ENCODE peak calls at places on chromosomes 5 and 9, in ten cellular contexts. One of them, this sample, is unnamed.
A peak's percentile ranks its signal among the peaks of the same experiment; 100 is the strongest.

GRCh38 chr5:134051305-134051704 is 46.5 kb upstream of the VDAC1 start:
- DNase-seq in non-pigmented ciliary epithelial cell: no peak
- DNase-seq in brain microvascular endothelial cell: no peak
- DNase-seq in HTR-8/SVneo: no peak
- DNase-seq in stimulated activated CD8-positive, alpha-beta memory T cell treated with anti-CD3 and anti-CD28 coated beads, Interleukin-4, amount 100 ng/mL, for 1 hour: no peak
- DNase-seq in A549: no peak
- DNase-seq in AG04449: no peak
- DNase-seq in HuH-7.5: no peak
- DNase-seq in RPMI7951: no peak
- DNase-seq in naive B cell: no peak
- DNase-seq in this sample: no peak

GRCh38 chr9:136799854-136800657 is 3.9 kb downstream of the CCDC183 start:
- DNase-seq in non-pigmented ciliary epithelial cell: no peak
- DNase-seq in brain microvascular endothelial cell: no peak
- DNase-seq in HTR-8/SVneo: peak; percentile 75
- DNase-seq in stimulated activated CD8-positive, alpha-beta memory T cell treated with anti-CD3 and anti-CD28 coated beads, Interleukin-4, amount 100 ng/mL, for 1 hour: peak; percentile 87
- DNase-seq in A549: peak; percentile 76
- DNase-seq in AG04449: no peak
- DNase-seq in HuH-7.5: peak; percentile 89
- DNase-seq in RPMI7951: peak; percentile 49
- DNase-seq in naive B cell: peak; percentile 76
- DNase-seq in this sample: no peak

GRCh38 chr9:135890190-135890861 is 17.0 kb downstream of the CAMSAP1 start:
- DNase-seq in non-pigmented ciliary epithelial cell: no peak
- DNase-seq in brain microvascular endothelial cell: no peak
- DNase-seq in HTR-8/SVneo: no peak
- DNase-seq in stimulated activated CD8-positive, alpha-beta memory T cell treated with anti-CD3 and anti-CD28 coated beads, Interleukin-4, amount 100 ng/mL, for 1 hour: no peak
- DNase-seq in A549: no peak
- DNase-seq in AG04449: no peak
- DNase-seq in HuH-7.5: no peak
- DNase-seq in RPMI7951: no peak
- DNase-seq in naive B cell: no peak
- DNase-seq in this sample: no peak

GRCh38 chr5:170081616-170082015 is 24.1 kb upstream of the FOXI1 start:
- DNase-seq in non-pigmented ciliary epithelial cell: no peak
- DNase-seq in brain microvascular endothelial cell: no peak
- DNase-seq in HTR-8/SVneo: no peak
- DNase-seq in stimulated activated CD8-positive, alpha-beta memory T cell treated with anti-CD3 and anti-CD28 coated beads, Interleukin-4, amount 100 ng/mL, for 1 hour: no peak
- DNase-seq in A549: no peak
- DNase-seq in AG04449: no peak
- DNase-seq in HuH-7.5: no peak
- DNase-seq in RPMI7951: no peak
- DNase-seq in naive B cell: no peak
- DNase-seq in this sample: no peak

GRCh38 chr9:12415361-12415760 is 277.8 kb upstream of the TYRP1 start:
- DNase-seq in non-pigmented ciliary epithelial cell: no peak
- DNase-seq in brain microvascular endothelial cell: no peak
- DNase-seq in HTR-8/SVneo: no peak
- DNase-seq in stimulated activated CD8-positive, alpha-beta memory T cell treated with anti-CD3 and anti-CD28 coated beads, Interleukin-4, amount 100 ng/mL, for 1 hour: no peak
- DNase-seq in A549: no peak
- DNase-seq in AG04449: no peak
- DNase-seq in HuH-7.5: no peak
- DNase-seq in RPMI7951: no peak
- DNase-seq in naive B cell: no peak
- DNase-seq in this sample: no peak

GRCh38 chr9:98010450-98010849 is 27.3 kb downstream of the ANP32B start:
- DNase-seq in non-pigmented ciliary epithelial cell: peak; percentile 22
- DNase-seq in brain microvascular endothelial cell: peak; percentile 43
- DNase-seq in HTR-8/SVneo: no peak
- DNase-seq in stimulated activated CD8-positive, alpha-beta memory T cell treated with anti-CD3 and anti-CD28 coated beads, Interleukin-4, amount 100 ng/mL, for 1 hour: no peak
- DNase-seq in A549: no peak
- DNase-seq in AG04449: no peak
- DNase-seq in HuH-7.5: no peak
- DNase-seq in RPMI7951: no peak
- DNase-seq in naive B cell: peak; percentile 35
- DNase-seq in this sample: no peak

GRCh38 chr5:149265559-149265958 is 6.1 kb upstream of the AFAP1L1 start:
- DNase-seq in non-pigmented ciliary epithelial cell: peak; percentile 15
- DNase-seq in brain microvascular endothelial cell: peak; percentile 38
- DNase-seq in HTR-8/SVneo: peak; percentile 25
- DNase-seq in stimulated activated CD8-positive, alpha-beta memory T cell treated with anti-CD3 and anti-CD28 coated beads, Interleukin-4, amount 100 ng/mL, for 1 hour: no peak
- DNase-seq in A549: peak; percentile 22
- DNase-seq in AG04449: no peak
- DNase-seq in HuH-7.5: no peak
- DNase-seq in RPMI7951: peak; percentile 43
- DNase-seq in naive B cell: no peak
- DNase-seq in this sample: no peak

GRCh38 chr5:160266752-160267345 is 37.5 kb downstream of the FABP6 start:
- DNase-seq in non-pigmented ciliary epithelial cell: no peak
- DNase-seq in brain microvascular endothelial cell: no peak
- DNase-seq in HTR-8/SVneo: no peak
- DNase-seq in stimulated activated CD8-positive, alpha-beta memory T cell treated with anti-CD3 and anti-CD28 coated beads, Interleukin-4, amount 100 ng/mL, for 1 hour: no peak
- DNase-seq in A549: no peak
- DNase-seq in AG04449: no peak
- DNase-seq in HuH-7.5: no peak
- DNase-seq in RPMI7951: no peak
- DNase-seq in naive B cell: no peak
- DNase-seq in this sample: no peak

This sample was measured in HS-27A.